ENCODE peak calls at places on chromosomes 2 and 18, in four cellular contexts. A is ovary, F is AG04450, X is heart right ventricle. K is an unnamed sample.

GRCh38 chr18:3447035-3447894 is 2.7 kb upstream of the TGIF1 start:
- DNase-seq in X (peak; percentile 44), A (peak; percentile 75), F (no peak), K (no peak)

GRCh38 chr2:171227066-171227782 is 66.5 kb upstream of the TLK1 start:
- DNase-seq in X (no peak), A (no peak), F (no peak), K (no peak)

GRCh38 chr2:200814276-200814815 is 2.6 kb downstream of the BZW1 start:
- DNase-seq in F (no peak), X (no peak), A (no peak), K (no peak)

GRCh38 chr2:213108308-213108707 is 43.1 kb downstream of the IKZF2 start:
- DNase-seq in A (no peak), F (no peak), X (no peak), K (no peak)

GRCh38 chr2:97699765-97700444 is 13.5 kb upstream of the ZAP70 start:
- DNase-seq in A (peak; percentile 29), X (peak; percentile 62), F (peak; percentile 23), K (peak; percentile 71)

GRCh38 chr2:188978291-188979081 is 4.3 kb downstream of the COL3A1 start:
- DNase-seq in A (peak; percentile 44), X (peak; percentile 42), F (no peak), K (peak; percentile 40)

GRCh38 chr2:231554327-231554726 is 24.1 kb upstream of the NMUR1 start:
- DNase-seq in A (no peak), F (no peak), X (no peak), K (no peak)

GRCh38 chr2:186645999-186646398 is 47.9 kb upstream of the FAM171B start:
- DNase-seq in F (no peak), A (no peak), X (no peak), K (no peak)

GRCh38 chr2:38406597-38407110 is 29.6 kb upstream of the ATL2 start:
- DNase-seq in A (peak; percentile 85), F (no peak), X (peak; percentile 30), K (no peak)

GRCh38 chr2:128536925-128537620 is 218.4 kb upstream of the HS6ST1 start:
- DNase-seq in F (peak; percentile 97), X (no peak), A (no peak), K (no peak)

GRCh38 chr2:158457826-158458616 is 1.3 kb downstream of the PKP4 start:
- DNase-seq in F (no peak), A (peak; percentile 54), X (peak; percentile 66), K (no peak)

GRCh38 chr2:95115418-95115817 is 6.2 kb downstream of the MRPS5 start:
- DNase-seq in X (peak; percentile 56), F (peak; percentile 21), A (peak; percentile 53), K (peak; percentile 75)

GRCh38 chr18:75377258-75377657 is 50.2 kb downstream of the SMIM21 start:
- DNase-seq in F (no peak), X (no peak), A (no peak), K (no peak)

GRCh38 chr2:4693266-4693665 is 989.9 kb downstream of the DCDC2C start:
- DNase-seq in A (no peak), X (peak; percentile 5), F (no peak), K (no peak)

GRCh38 chr18:12886498-12887126 is 2.6 kb upstream of the PTPN2 start:
- DNase-seq in F (no peak), A (no peak), X (no peak), K (no peak)

GRCh38 chr2:70981421-70981820 is 3.0 kb downstream of the ANKRD53 start:
- DNase-seq in F (no peak), X (no peak), A (peak; percentile 4), K (no peak)

GRCh38 chr2:41989503-41990180 is 58.2 kb upstream of the PKDCC start:
- DNase-seq in F (no peak), A (no peak), X (no peak), K (no peak)

GRCh38 chr2:144938308-144938709 is 418.4 kb upstream of the ZEB2 start:
- DNase-seq in A (no peak), F (peak; percentile 49), X (peak; percentile 50), K (no peak)

GRCh38 chr2:24365051-24365450 is 4.7 kb upstream of the ITSN2 start:
- DNase-seq in X (peak; percentile 83), A (peak; percentile 55), F (no peak), K (peak; percentile 41)

GRCh38 chr2:239657992-239658391 is 257.2 kb upstream of the HDAC4 start:
- DNase-seq in F (no peak), X (no peak), A (no peak), K (no peak)

GRCh38 chr2:195406886-195407603 is 250.0 kb upstream of the SLC39A10 start:
- DNase-seq in X (no peak), F (no peak), A (no peak), K (no peak)

GRCh38 chr18:36419913-36420531 is 122.5 kb downstream of the FHOD3 start:
- DNase-seq in F (no peak), A (no peak), X (no peak), K (no peak)

GRCh38 chr2:85814802-85815550 is 61.2 kb downstream of the ATOH8 start:
- DNase-seq in X (no peak), F (no peak), A (no peak), K (no peak)

GRCh38 chr2:237696471-237696870 is 69.1 kb downstream of the LRRFIP1 start:
- DNase-seq in A (peak; percentile 15), X (no peak), F (no peak), K (no peak)

GRCh38 chr18:63192885-63193349 is 126.7 kb downstream of the BCL2 start:
- DNase-seq in F (no peak), A (no peak), X (no peak), K (no peak)

GRCh38 chr18:7417742-7418141 is 149.4 kb upstream of the PTPRM start:
- DNase-seq in F (no peak), X (no peak), A (no peak), K (no peak)

GRCh38 chr2:241850544-241851324 is 8.0 kb downstream of the PDCD1 start:
- DNase-seq in F (no peak), A (no peak), X (no peak), K (peak; percentile 22)

GRCh38 chr18:11498821-11499220 is 110.6 kb upstream of the SLC35G4 start:
- DNase-seq in F (no peak), X (no peak), A (no peak), K (no peak)

GRCh38 chr2:215746507-215747243 is 266.7 kb downstream of the MREG start:
- DNase-seq in F (no peak), A (no peak), X (no peak), K (no peak)

GRCh38 chr2:160332318-160332717 is 132.2 kb upstream of the ITGB6 start:
- DNase-seq in F (no peak), X (peak; percentile 37), A (peak; percentile 44), K (no peak)

GRCh38 chr2:137771064-137771463 is 193.2 kb upstream of the HNMT start:
- DNase-seq in A (no peak), X (no peak), F (no peak), K (no peak)

GRCh38 chr18:76620326-76620813 is 125.3 kb upstream of the ZNF516 start:
- DNase-seq in F (peak; percentile 42), A (peak; percentile 83), X (peak; percentile 69), K (peak; percentile 85)

GRCh38 chr2:236743623-236744280 is 174.1 kb downstream of the ACKR3 start:
- DNase-seq in X (no peak), A (no peak), F (no peak), K (no peak)

GRCh38 chr2:233835230-233836186 is 18.8 kb downstream of the HJURP start:
- DNase-seq in A (no peak), F (no peak), X (no peak), K (no peak)

GRCh38 chr2:1591978-1592907 is 152.1 kb downstream of the PXDN start:
- DNase-seq in A (peak; percentile 88), X (peak; percentile 81), F (peak; percentile 48), K (no peak)

GRCh38 chr2:207474871-207475485 is 54.8 kb upstream of the CREB1 start:
- DNase-seq in A (peak; percentile 42), X (peak; percentile 50), F (no peak), K (peak; percentile 36)

GRCh38 chr18:32669549-32670165 is 103.2 kb downstream of the KLHL14 start:
- DNase-seq in X (no peak), A (no peak), F (no peak), K (no peak)
- TF ChIP-seq CTCF in X (no peak), A (no peak), F (peak; percentile 6), K (no peak)

GRCh38 chr2:223306371-223306770 is 254.4 kb downstream of the KCNE4 start:
- DNase-seq in F (peak; percentile 1), X (no peak), A (no peak), K (no peak)
- TF ChIP-seq CTCF in F (peak; percentile 73), X (no peak), A (no peak), K (peak; percentile 32)

GRCh38 chr18:48769006-48769646 is 181.6 kb downstream of the SMAD7 start:
- DNase-seq in F (no peak), A (no peak), X (no peak), K (no peak)
- TF ChIP-seq CTCF in F (no peak), A (no peak), X (no peak), K (no peak)

DNA sequence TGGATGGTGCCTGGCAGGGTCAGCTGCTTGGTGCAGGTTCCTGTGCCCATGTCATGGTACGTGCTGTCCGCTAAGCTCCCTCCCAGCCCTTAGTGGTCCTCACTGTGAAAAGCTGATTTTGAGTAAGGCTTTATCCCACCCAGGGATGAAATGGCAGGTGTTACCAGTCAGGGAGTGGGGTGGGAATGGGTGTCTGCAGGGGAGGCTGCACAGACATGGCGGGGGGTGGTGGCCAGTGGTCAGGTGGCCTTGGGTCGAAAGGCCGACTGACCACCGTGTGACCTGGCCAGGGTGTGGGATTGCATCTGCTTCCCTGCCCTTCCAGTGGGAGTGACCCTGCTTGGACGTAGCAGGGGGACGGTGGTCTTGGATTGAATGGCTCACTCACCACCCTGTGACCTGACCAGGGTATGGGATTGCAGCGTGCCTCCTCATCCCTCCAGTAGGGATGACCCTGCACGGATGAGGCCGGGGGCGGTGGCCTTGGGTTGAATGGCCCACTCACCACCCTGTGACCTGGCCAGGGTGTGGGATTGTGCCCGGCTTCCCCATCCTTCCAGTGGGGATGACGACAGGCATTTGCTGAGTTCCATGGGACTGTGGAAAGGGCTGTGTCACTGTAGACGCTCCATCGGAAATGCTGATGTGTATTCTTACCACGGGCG is 29.8 kb downstream of the AGAP1 start:
- DNase-seq in X (no peak), A (no peak), F (no peak), K (no peak)
- TF ChIP-seq CTCF in X (no peak), A (no peak), F (no peak), K (no peak)

GRCh38 chr18:55522011-55522410 is 66.0 kb downstream of the TCF4 start:
- DNase-seq in F (no peak), A (peak; percentile 34), X (no peak), K (no peak)
- TF ChIP-seq CTCF in F (peak; percentile 40), A (no peak), X (no peak), K (no peak)

GRCh38 chr2:169871994-169872393 is 44.7 kb downstream of the UBR3 start:
- DNase-seq in X (no peak), A (no peak), F (no peak), K (no peak)

DNA sequence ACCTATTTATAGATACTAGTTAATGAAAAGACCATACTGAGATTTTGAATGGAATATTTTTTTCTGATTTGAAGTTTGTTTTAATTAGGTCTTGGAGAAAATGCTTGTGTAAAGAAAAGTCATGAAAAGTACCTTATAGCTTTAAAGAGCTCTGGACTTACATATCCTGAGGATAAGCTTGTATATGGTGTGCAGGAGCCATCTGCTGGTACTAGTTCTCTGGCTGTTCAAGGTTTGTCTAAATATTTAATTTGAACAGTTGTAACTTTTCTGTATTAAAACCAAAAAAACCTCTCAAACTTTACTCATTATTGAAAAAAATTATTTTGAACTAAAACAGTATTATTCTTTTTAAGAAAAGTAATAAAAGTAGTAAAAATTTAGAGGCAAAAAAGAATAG is 50.2 kb downstream of the UBR3 start:
- DNase-seq in A (no peak), X (no peak), F (no peak), K (peak; percentile 35)
- TF ChIP-seq CTCF in A (no peak), X (no peak), F (peak; percentile 54), K (no peak)